ENCODE peak calls at places on chromosomes 5 and 9, in six cellular contexts. V is hepatocyte; D is cardiac muscle cell; Q is fibroblast of lung; Y is CD8-positive, alpha-beta T cell; J is GM06990. O is an unnamed sample.
A peak's percentile ranks its signal among the peaks of the same experiment; 100 is the strongest.

GRCh38 chr5:26430323-26430722 is 608.1 kb downstream of the CDH9 start:
- DNase-seq in J (no peak), Q (no peak), V (no peak), D (no peak), Y (no peak), O (no peak)

GRCh38 chr9:99762470-99762869 is 59.2 kb upstream of the NR4A3 start:
- DNase-seq in D (no peak), J (peak; percentile 31), Y (no peak), Q (no peak), V (no peak), O (no peak)

GRCh38 chr5:151664694-151665583 is 21.8 kb downstream of the SPARC start:
- DNase-seq in J (no peak), D (no peak), V (no peak), Y (no peak), Q (peak; percentile 96), O (no peak)

GRCh38 chr5:93226202-93226735 is 354.8 kb downstream of the NR2F1-AS1 start:
- DNase-seq in J (no peak), Y (no peak), D (no peak), V (no peak), Q (no peak), O (no peak)

GRCh38 chr9:4211806-4212205 is 88.1 kb downstream of the GLIS3 start:
- DNase-seq in J (no peak), V (no peak), D (no peak), Y (no peak), Q (no peak), O (no peak)

GRCh38 chr5:134552301-134552700 is 26.8 kb downstream of the JADE2 start:
- DNase-seq in Q (peak; percentile 97), Y (no peak), V (no peak), J (no peak), D (no peak), O (peak; percentile 88)

GRCh38 chr5:124521461-124522230 is 224.8 kb downstream of the ZNF608 start:
- DNase-seq in V (no peak), Q (no peak), Y (no peak), D (no peak), J (no peak), O (no peak)

GRCh38 chr9:98217255-98217654 is 24.8 kb upstream of the CORO2A start:
- DNase-seq in D (no peak), Q (no peak), Y (no peak), V (no peak), J (no peak), O (no peak)

GRCh38 chr9:114616684-114617520 is 5.8 kb downstream of the TMEM268 start:
- DNase-seq in Y (no peak), V (no peak), J (peak; percentile 82), Q (no peak), D (no peak), O (peak; percentile 35)

GRCh38 chr5:116738270-116738947 is 163.8 kb upstream of the SEMA6A start:
- DNase-seq in J (no peak), Y (no peak), V (no peak), Q (no peak), D (no peak), O (no peak)

GRCh38 chr9:121853617-121854395 is 202.4 kb downstream of the DAB2IP start:
- DNase-seq in V (no peak), Y (no peak), J (no peak), Q (no peak), D (no peak), O (no peak)

GRCh38 chr5:157845894-157846598 is 12.9 kb downstream of the CLINT1 start:
- DNase-seq in Q (no peak), D (no peak), V (no peak), Y (no peak), J (no peak), O (no peak)

GRCh38 chr5:175223336-175223735 is 220.6 kb downstream of the DRD1 start:
- DNase-seq in Q (no peak), Y (no peak), D (no peak), J (no peak), V (no peak), O (no peak)

DNA sequence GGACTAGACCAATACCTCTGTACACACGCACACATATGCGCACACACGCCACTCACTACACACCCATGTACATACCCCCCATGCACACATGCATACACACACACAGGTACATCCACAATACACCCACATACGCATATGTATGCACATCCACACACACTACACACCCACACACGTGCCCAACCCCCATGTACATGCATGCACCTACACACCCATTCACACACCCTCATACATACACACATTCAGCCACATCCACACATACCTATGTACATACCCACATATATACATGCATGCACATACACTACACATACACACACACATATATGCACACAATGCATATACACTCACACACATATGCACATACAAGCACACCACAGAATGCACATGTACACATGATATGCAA is 107.1 kb downstream of the GADD45G start:
- DNase-seq in Y (no peak), Q (no peak), D (no peak), V (no peak), J (no peak), O (no peak)
- H3K4me3 ChIP-seq in Y (no peak overlapping the region), Q (no peak overlapping the region), D (no peak overlapping the region), V (no peak overlapping the region), J (no peak overlapping the region), O (no peak overlapping the region)

GRCh38 chr9:129105857-129106694 is 4.5 kb downstream of the CRAT start:
- DNase-seq in Y (no peak), Q (no peak), J (no peak), V (no peak), D (no peak), O (no peak)
- TF ChIP-seq CTCF in Y (no peak), Q (no peak), J (no peak), V (no peak), D (no peak), O (no peak)

DNA sequence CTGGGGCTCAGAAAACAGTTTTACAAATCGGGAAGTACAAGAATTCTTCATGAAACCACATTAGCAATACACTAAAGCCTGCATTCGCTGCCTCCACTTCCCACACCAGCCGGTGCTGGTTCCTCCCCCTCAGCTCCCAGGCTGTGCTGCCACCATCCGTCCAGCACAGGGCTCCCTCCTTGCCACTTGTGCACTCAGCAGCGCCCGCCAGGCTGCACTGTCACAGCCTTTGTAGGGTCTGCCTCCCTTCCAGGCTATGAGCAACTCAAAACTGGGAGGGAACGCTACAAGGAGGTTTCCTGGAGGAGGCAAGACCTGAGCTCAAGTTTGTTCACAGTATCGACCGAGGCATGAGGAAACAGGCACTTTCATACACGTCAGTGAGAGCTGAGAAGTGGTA is 7.7 kb downstream of the MAPK9 start:
- DNase-seq in D (no peak), Q (no peak), J (no peak), V (no peak), Y (no peak), O (no peak)
- H3K36me3 ChIP-seq in D (peaks cover 5% of the 10 kb centered on the region), Q (peaks cover 2% of the 10 kb centered on the region), J (peaks cover 10% of the 10 kb centered on the region), V (no peaks in the 10 kb centered on the region), Y (peaks cover 16% of the 10 kb centered on the region), O (peaks cover 8% of the 10 kb centered on the region)

DNA sequence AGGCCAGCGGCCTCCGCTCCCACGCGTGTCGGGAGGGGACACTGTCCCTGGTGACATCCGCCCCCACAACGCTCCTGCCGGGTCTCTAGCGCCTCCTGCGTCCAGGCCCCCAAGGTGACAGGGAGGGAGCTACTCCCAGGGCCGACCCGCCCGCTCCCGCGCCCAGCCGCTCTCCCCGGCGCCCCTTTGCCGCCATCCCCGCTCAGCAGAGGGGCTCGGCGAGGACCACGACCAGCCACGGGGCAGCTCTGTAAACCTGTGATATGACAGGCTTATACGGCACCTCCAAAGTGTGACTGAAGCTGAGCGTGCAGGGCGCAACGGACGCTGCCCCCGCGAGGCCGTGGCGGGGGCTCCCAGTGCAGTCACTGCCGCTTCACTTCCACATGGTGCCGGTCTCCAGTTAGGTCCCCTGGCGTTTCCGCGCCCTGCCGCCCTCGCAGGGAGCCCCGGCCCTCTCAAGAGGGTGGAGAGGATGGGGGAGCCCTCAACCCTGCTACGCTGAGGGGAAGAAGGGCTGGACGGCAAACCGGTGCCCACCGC is 978 bp upstream of the ADCY2 start:
- DNase-seq in Q (no peak), D (no peak), V (peak; percentile 37), Y (no peak), J (no peak), O (no peak)
- H3K4me3 ChIP-seq in Q (no peak overlapping the region), D (peak overlapping the region; percentile 30), V (peak overlapping the region; percentile 8), Y (no peak overlapping the region), J (no peak overlapping the region), O (no peak overlapping the region)

GRCh38 chr9:15965246-15965745 is 412.5 kb downstream of the CCDC171 start:
- DNase-seq in D (no peak), Q (no peak), V (no peak), J (no peak), Y (no peak), O (no peak)

GRCh38 chr9:15966471-15966870 is 413.6 kb downstream of the CCDC171 start:
- DNase-seq in V (no peak), J (no peak), Y (no peak), D (no peak), Q (no peak), O (no peak)

GRCh38 chr9:15961217-15961616 is 408.4 kb downstream of the CCDC171 start:
- DNase-seq in D (no peak), Q (no peak), V (no peak), Y (no peak), J (no peak), O (no peak)

GRCh38 chr9:15972760-15973159 is 419.9 kb downstream of the CCDC171 start:
- DNase-seq in D (no peak), Y (no peak), Q (no peak), V (no peak), J (no peak), O (no peak)

DNA sequence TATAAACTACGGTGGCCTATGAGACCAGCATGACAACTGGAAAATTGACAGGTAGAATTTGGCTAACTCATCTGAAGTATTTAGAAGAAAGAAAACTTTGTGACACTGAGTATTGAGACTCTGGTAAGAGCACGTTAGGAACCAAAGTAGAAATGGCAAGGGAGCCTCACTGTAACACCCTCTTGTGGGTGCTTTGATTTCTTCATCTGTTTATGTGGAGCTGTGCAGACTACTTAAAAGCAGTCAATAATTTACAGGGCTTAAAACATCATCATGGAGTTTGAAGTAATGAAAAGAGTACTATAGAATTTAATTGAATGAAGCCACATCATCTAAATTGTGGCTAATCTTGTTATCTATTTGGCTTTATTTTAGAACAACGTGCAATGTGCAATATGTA is 414.2 kb downstream of the CCDC171 start:
- DNase-seq in Q (peak; percentile 15), D (no peak), Y (no peak), J (no peak), V (no peak), O (no peak)
- TF ChIP-seq CTCF in Q (no peak), D (no peak), Y (no peak), J (no peak), V (peak; percentile 6), O (no peak)

GRCh38 chr5:72221099-72221498 is 98.9 kb downstream of the MRPS27 start:
- DNase-seq in D (no peak), J (no peak), Q (no peak), V (no peak), Y (no peak), O (no peak)
- H3K36me3 ChIP-seq in D (peaks cover 13% of the 10 kb centered on the region), J (peaks cover 33% of the 10 kb centered on the region), Q (peaks cover 19% of the 10 kb centered on the region), V (no peaks in the 10 kb centered on the region), Y (peaks cover 41% of the 10 kb centered on the region), O (peaks cover 12% of the 10 kb centered on the region)

GRCh38 chr9:120710110-120710981 is 3.9 kb downstream of the MEGF9 start:
- DNase-seq in Y (peak; percentile 23), V (no peak), D (no peak), J (no peak), Q (peak; percentile 76), O (no peak)

GRCh38 chr9:120712539-120713031 is 1.7 kb downstream of the MEGF9 start:
- DNase-seq in J (no peak), Y (no peak), V (no peak), D (no peak), Q (no peak), O (no peak)

GRCh38 chr9:120711841-120712538 is 2.3 kb downstream of the MEGF9 start:
- DNase-seq in D (no peak), Q (peak; percentile 13), J (no peak), Y (no peak), V (no peak), O (peak; percentile 50)

GRCh38 chr9:120713257-120714087 is 798 bp downstream of the MEGF9 start:
- DNase-seq in Q (peak; percentile 13), D (no peak), Y (no peak), V (no peak), J (no peak), O (no peak)

GRCh38 chr9:120711354-120711753 is 2.9 kb downstream of the MEGF9 start:
- DNase-seq in Q (peak; percentile 6), V (no peak), Y (no peak), J (no peak), D (no peak), O (no peak)
- H3K4me3 ChIP-seq in Q (peak overlapping the region; percentile 80), V (no peak overlapping the region), Y (no peak overlapping the region), J (no peak overlapping the region), D (no peak overlapping the region), O (no peak overlapping the region)

O was measured in bronchial epithelial cell.